ENCODE peak calls at places on chromosomes 7 and 10, in six cellular contexts. One of them, this sample, is unnamed.

GRCh38 chr10:78865518-78865835 is 203.3 kb upstream of the ZMIZ1 start:
- DNase-seq in BE2C: no peak
- DNase-seq in psoas muscle: no peak
- DNase-seq in transverse colon: no peak
- DNase-seq in gastrocnemius medialis: no peak
- DNase-seq in AG10803: peak; percentile 29
- DNase-seq in this sample: no peak

GRCh38 chr7:77455334-77455733 is 39.2 kb upstream of the GSAP start:
- DNase-seq in gastrocnemius medialis: peak; percentile 18
- DNase-seq in transverse colon: no peak
- DNase-seq in AG10803: peak; percentile 92
- DNase-seq in psoas muscle: peak; percentile 88
- DNase-seq in BE2C: no peak
- DNase-seq in this sample: peak; percentile 87

GRCh38 chr7:34260282-34260681 is 354.9 kb downstream of the BMPER start:
- DNase-seq in transverse colon: no peak
- DNase-seq in AG10803: peak; percentile 94
- DNase-seq in psoas muscle: no peak
- DNase-seq in gastrocnemius medialis: no peak
- DNase-seq in BE2C: no peak
- DNase-seq in this sample: peak; percentile 93

GRCh38 chr10:63542835-63543575 is 21.8 kb downstream of the REEP3 start:
- DNase-seq in AG10803: peak; percentile 68
- DNase-seq in gastrocnemius medialis: no peak
- DNase-seq in BE2C: peak; percentile 25
- DNase-seq in psoas muscle: no peak
- DNase-seq in transverse colon: no peak
- DNase-seq in this sample: peak; percentile 20

GRCh38 chr7:40231796-40232195 is 97.0 kb downstream of the SUGCT start:
- DNase-seq in transverse colon: no peak
- DNase-seq in gastrocnemius medialis: no peak
- DNase-seq in psoas muscle: no peak
- DNase-seq in AG10803: peak; percentile 25
- DNase-seq in BE2C: no peak
- DNase-seq in this sample: peak; percentile 16

GRCh38 chr7:151454932-151455530 is 15.1 kb upstream of the CRYGN start:
- DNase-seq in psoas muscle: no peak
- DNase-seq in BE2C: no peak
- DNase-seq in transverse colon: no peak
- DNase-seq in AG10803: no peak
- DNase-seq in gastrocnemius medialis: no peak
- DNase-seq in this sample: no peak

GRCh38 chr7:82945480-82945879 is 217.2 kb downstream of the PCLO start:
- DNase-seq in BE2C: no peak
- DNase-seq in psoas muscle: no peak
- DNase-seq in AG10803: no peak
- DNase-seq in transverse colon: no peak
- DNase-seq in gastrocnemius medialis: no peak
- DNase-seq in this sample: no peak

GRCh38 chr10:132575320-132576201 is 38.0 kb downstream of the INPP5A start:
- DNase-seq in psoas muscle: no peak
- DNase-seq in AG10803: peak; percentile 47
- DNase-seq in BE2C: no peak
- DNase-seq in gastrocnemius medialis: no peak
- DNase-seq in transverse colon: no peak
- DNase-seq in this sample: peak; percentile 91

GRCh38 chr7:113267271-113267670 is 148.9 kb upstream of the SMIM30 start:
- DNase-seq in AG10803: peak; percentile 6
- DNase-seq in psoas muscle: no peak
- DNase-seq in gastrocnemius medialis: no peak
- DNase-seq in transverse colon: no peak
- DNase-seq in BE2C: no peak
- DNase-seq in this sample: no peak

GRCh38 chr10:80964955-80965614 is 427.4 kb downstream of the SH2D4B start:
- DNase-seq in BE2C: no peak
- DNase-seq in psoas muscle: no peak
- DNase-seq in transverse colon: no peak
- DNase-seq in gastrocnemius medialis: no peak
- DNase-seq in AG10803: no peak
- DNase-seq in this sample: no peak

GRCh38 chr7:93160410-93160809 is 12.2 kb upstream of the SAMD9L start:
- DNase-seq in AG10803: no peak
- DNase-seq in transverse colon: no peak
- DNase-seq in BE2C: no peak
- DNase-seq in psoas muscle: no peak
- DNase-seq in gastrocnemius medialis: no peak
- DNase-seq in this sample: peak; percentile 8

GRCh38 chr7:145156834-145157233 is 321.0 kb upstream of the TPK1 start:
- DNase-seq in AG10803: no peak
- DNase-seq in BE2C: no peak
- DNase-seq in psoas muscle: no peak
- DNase-seq in transverse colon: no peak
- DNase-seq in gastrocnemius medialis: no peak
- DNase-seq in this sample: no peak

GRCh38 chr7:22934473-22935065 is 79.4 kb downstream of the HYCC1 start:
- DNase-seq in transverse colon: no peak
- DNase-seq in AG10803: peak; percentile 70
- DNase-seq in BE2C: no peak
- DNase-seq in gastrocnemius medialis: no peak
- DNase-seq in psoas muscle: no peak
- DNase-seq in this sample: peak; percentile 24

GRCh38 chr7:104550362-104550761 is 222.0 kb downstream of the LHFPL3 start:
- DNase-seq in BE2C: no peak
- DNase-seq in psoas muscle: no peak
- DNase-seq in transverse colon: no peak
- DNase-seq in gastrocnemius medialis: no peak
- DNase-seq in AG10803: peak; percentile 2
- DNase-seq in this sample: no peak

GRCh38 chr10:576130-576465 is 113.4 kb downstream of the DIP2C start:
- DNase-seq in AG10803: peak; percentile 67
- DNase-seq in BE2C: no peak
- DNase-seq in transverse colon: no peak
- DNase-seq in psoas muscle: no peak
- DNase-seq in gastrocnemius medialis: no peak
- DNase-seq in this sample: peak; percentile 50

GRCh38 chr10:1577371-1577770 is 160.0 kb downstream of the ADARB2 start:
- DNase-seq in BE2C: no peak
- DNase-seq in gastrocnemius medialis: no peak
- DNase-seq in transverse colon: no peak
- DNase-seq in psoas muscle: no peak
- DNase-seq in AG10803: no peak
- DNase-seq in this sample: no peak

GRCh38 chr10:113030453-113030852 is 80.4 kb downstream of the TCF7L2 start:
- DNase-seq in AG10803: peak; percentile 39
- DNase-seq in BE2C: no peak
- DNase-seq in gastrocnemius medialis: no peak
- DNase-seq in transverse colon: no peak
- DNase-seq in psoas muscle: no peak
- DNase-seq in this sample: peak; percentile 66

DNA sequence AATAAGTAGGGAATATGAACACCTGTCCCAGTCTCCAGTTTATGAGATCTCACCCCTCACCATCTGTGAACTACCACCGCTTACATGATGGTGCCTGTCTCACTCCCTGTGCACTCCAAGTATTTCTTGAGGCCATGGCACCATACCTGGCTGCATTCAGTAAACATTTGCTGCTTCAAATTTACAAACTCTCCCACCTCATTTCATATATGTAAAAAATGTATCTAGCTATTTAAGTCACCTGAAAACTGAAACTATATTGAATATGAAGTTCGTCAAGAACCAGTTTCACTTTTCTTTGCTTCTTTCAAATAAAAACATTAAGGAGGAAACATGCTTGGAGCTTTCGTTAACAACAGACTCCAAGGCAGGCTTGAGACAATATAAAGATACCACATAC is 92.2 kb downstream of the ZFAND4 start:
- DNase-seq in psoas muscle: no peak
- DNase-seq in AG10803: no peak
- DNase-seq in BE2C: no peak
- DNase-seq in transverse colon: no peak
- DNase-seq in gastrocnemius medialis: no peak
- DNase-seq in this sample: no peak
- H3K4me3 ChIP-seq in psoas muscle: peak overlapping the region; percentile 23
- H3K4me3 ChIP-seq in AG10803: no peak overlapping the region
- H3K4me3 ChIP-seq in BE2C: no peak overlapping the region
- H3K4me3 ChIP-seq in transverse colon: peak overlapping the region; percentile 13
- H3K4me3 ChIP-seq in gastrocnemius medialis: peak overlapping the region; percentile 16
- H3K4me3 ChIP-seq in this sample: no peak overlapping the region

GRCh38 chr10:52653510-52653909 is 119.1 kb downstream of the MBL2 start:
- DNase-seq in transverse colon: no peak
- DNase-seq in psoas muscle: peak; percentile 48
- DNase-seq in gastrocnemius medialis: peak; percentile 60
- DNase-seq in BE2C: no peak
- DNase-seq in AG10803: peak; percentile 13
- DNase-seq in this sample: no peak
- TF ChIP-seq CTCF in transverse colon: no peak
- TF ChIP-seq CTCF in psoas muscle: no peak
- TF ChIP-seq CTCF in gastrocnemius medialis: peak; percentile 30
- TF ChIP-seq CTCF in BE2C: peak; percentile 24
- TF ChIP-seq CTCF in AG10803: peak; percentile 33
- TF ChIP-seq CTCF in this sample: no peak

GRCh38 chr10:26519803-26520202 is 81.7 kb downstream of the APBB1IP start:
- DNase-seq in AG10803: no peak
- DNase-seq in transverse colon: no peak
- DNase-seq in psoas muscle: no peak
- DNase-seq in gastrocnemius medialis: no peak
- DNase-seq in BE2C: no peak
- DNase-seq in this sample: no peak
- H3K4me3 ChIP-seq in AG10803: no peak overlapping the region
- H3K4me3 ChIP-seq in transverse colon: no peak overlapping the region
- H3K4me3 ChIP-seq in psoas muscle: no peak overlapping the region
- H3K4me3 ChIP-seq in gastrocnemius medialis: no peak overlapping the region
- H3K4me3 ChIP-seq in BE2C: no peak overlapping the region
- H3K4me3 ChIP-seq in this sample: no peak overlapping the region

DNA sequence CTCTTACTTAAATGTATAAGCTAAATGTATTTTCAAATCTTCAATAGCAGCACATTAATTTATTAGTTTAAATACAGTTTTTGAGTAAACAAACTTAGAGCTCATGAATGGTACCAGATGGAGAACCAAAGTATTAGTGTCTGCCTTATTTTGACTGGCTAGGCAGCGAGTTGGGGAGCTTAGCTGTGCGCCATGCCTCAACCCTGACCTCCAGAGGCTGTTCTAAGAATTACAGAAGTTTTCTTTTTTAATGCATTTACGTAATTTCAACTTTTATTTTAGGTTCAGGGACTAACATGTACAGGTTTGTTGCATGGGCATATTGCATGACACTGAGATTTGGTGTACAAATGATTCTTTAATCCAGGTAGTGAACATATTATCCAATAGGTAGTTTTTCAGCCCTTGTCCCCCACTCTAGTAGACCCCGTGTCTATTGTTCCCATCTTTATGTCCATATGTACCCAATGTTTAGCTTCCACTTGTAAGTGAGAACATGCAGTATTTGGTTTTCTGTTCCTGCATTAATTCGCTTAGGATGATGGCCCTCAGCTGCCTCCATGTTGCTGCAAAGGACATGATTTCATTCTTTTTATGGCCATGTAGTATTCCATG is 166.8 kb downstream of the IQUB start:
- DNase-seq in transverse colon: no peak
- DNase-seq in BE2C: peak; percentile 53
- DNase-seq in AG10803: peak; percentile 3
- DNase-seq in psoas muscle: no peak
- DNase-seq in gastrocnemius medialis: no peak
- DNase-seq in this sample: peak; percentile 84
- TF ChIP-seq CTCF in transverse colon: peak; percentile 65
- TF ChIP-seq CTCF in BE2C: peak; percentile 86
- TF ChIP-seq CTCF in AG10803: peak; percentile 43
- TF ChIP-seq CTCF in psoas muscle: peak; percentile 39
- TF ChIP-seq CTCF in gastrocnemius medialis: peak; percentile 48
- TF ChIP-seq CTCF in this sample: peak; percentile 92

This sample was measured in choroid plexus epithelial cell.